ENCODE peak calls at places on chromosomes 4 and X, in eight cellular contexts. G is PC-3; M is naive thymus-derived CD4-positive, alpha-beta T cell; O is OCI-LY7; Q is DND-41; L is GM23248; J is RWPE1; N is tibial nerve. D is an unnamed sample.

GRCh38 chr4:8917868-8918783 is 46.5 kb upstream of the HMX1 start:
- DNase-seq in M (peak; percentile 38), N (peak; percentile 38), L (peak; percentile 63), G (peak; percentile 72), J (peak; percentile 55), O (peak; percentile 61), Q (peak; percentile 76), D (no peak)

GRCh38 chr4:186669159-186669720 is 54.4 kb downstream of the FAT1 start:
- DNase-seq in G (peak; percentile 59), J (peak; percentile 24), M (no peak), L (peak; percentile 75), N (no peak), Q (no peak), O (peak; percentile 16), D (no peak)

GRCh38 chr4:180909279-180909678 is 1333.9 kb upstream of the TENM3 start:
- DNase-seq in G (peak; percentile 21), M (no peak), J (no peak), O (peak; percentile 23), N (no peak), Q (peak; percentile 6), L (peak; percentile 54), D (no peak)

GRCh38 chr4:43423276-43423675 is 530.8 kb downstream of the GRXCR1 start:
- DNase-seq in G (no peak), Q (no peak), M (no peak), N (no peak), O (no peak), J (no peak), L (peak; percentile 3), D (no peak)

GRCh38 chr4:95798003-95798402 is 41.9 kb upstream of the PDHA2 start:
- DNase-seq in G (no peak), J (no peak), N (no peak), Q (peak; percentile 48), L (no peak), O (no peak), M (no peak), D (no peak)

GRCh38 chrX:8504451-8504850 is 39.8 kb downstream of the VCX3B start:
- DNase-seq in J (peak; percentile 50), G (peak; percentile 72), M (no peak), Q (no peak), O (no peak), L (no peak), N (no peak), D (no peak)

GRCh38 chr4:102139132-102139573 is 206.1 kb downstream of the SLC39A8 start:
- DNase-seq in J (peak; percentile 54), Q (no peak), G (peak; percentile 92), N (no peak), L (peak; percentile 47), O (no peak), M (no peak), D (no peak)

GRCh38 chrX:10198254-10198653 is 41.5 kb downstream of the CLCN4 start:
- DNase-seq in J (no peak), O (no peak), G (no peak), Q (no peak), N (no peak), L (no peak), M (no peak), D (no peak)

GRCh38 chrX:103918050-103918449 is 44.4 kb upstream of the TMSB15B start:
- DNase-seq in J (peak; percentile 52), N (peak; percentile 14), G (peak; percentile 80), O (peak; percentile 72), M (peak; percentile 29), L (peak; percentile 73), Q (peak; percentile 74), D (peak; percentile 36)

GRCh38 chr4:56953680-56954520 is 23.5 kb downstream of the NOA1 start:
- DNase-seq in J (no peak), G (no peak), L (no peak), Q (no peak), O (no peak), N (no peak), M (no peak), D (no peak)

GRCh38 chr4:10456270-10457254 is 664 bp downstream of the ZNF518B start:
- DNase-seq in M (peak; percentile 66), G (peak; percentile 37), J (peak; percentile 41), N (no peak), Q (no peak), L (peak; percentile 80), O (peak; percentile 70), D (peak; percentile 61)

GRCh38 chr4:101200561-101200960 is 146.8 kb downstream of the PPP3CA start:
- DNase-seq in G (peak; percentile 85), M (no peak), J (peak; percentile 68), L (peak; percentile 94), Q (no peak), N (no peak), O (no peak), D (no peak)

GRCh38 chrX:110569506-110569905 is 210.9 kb downstream of the RTL9 start:
- DNase-seq in N (no peak), O (no peak), G (peak; percentile 5), J (no peak), M (no peak), L (peak; percentile 43), Q (peak; percentile 13), D (no peak)

GRCh38 chrX:153303276-153304262 is 18.0 kb downstream of the PNMA6F start:
- DNase-seq in M (no peak), N (no peak), Q (no peak), J (no peak), L (no peak), G (no peak), O (peak; percentile 16), D (no peak)

GRCh38 chr4:174036111-174036510 is 247.4 kb downstream of the FBXO8 start:
- DNase-seq in M (no peak), O (no peak), G (no peak), Q (no peak), N (no peak), L (peak; percentile 37), J (no peak), D (no peak)

GRCh38 chr4:179465131-179465797 is 2023.0 kb upstream of the AGA start:
- DNase-seq in J (no peak), Q (no peak), G (peak; percentile 54), M (no peak), O (peak; percentile 28), L (no peak), N (no peak), D (no peak)

GRCh38 chr4:94507708-94508107 is 56.0 kb downstream of the PDLIM5 start:
- DNase-seq in L (peak; percentile 94), N (no peak), J (peak; percentile 62), O (no peak), G (peak; percentile 78), Q (no peak), M (no peak), D (no peak)

GRCh38 chr4:165343353-165344191 is 16.1 kb downstream of the MSMO1 start:
- DNase-seq in L (no peak), G (peak; percentile 55), N (no peak), Q (no peak), J (no peak), M (peak; percentile 34), O (peak; percentile 42), D (no peak)

GRCh38 chrX:21926116-21926515 is 14.4 kb upstream of the SMS start:
- DNase-seq in G (peak; percentile 9), N (no peak), Q (no peak), M (no peak), J (no peak), L (peak; percentile 45), O (no peak), D (no peak)
- H3K27ac ChIP-seq in G (peak overlapping the region; percentile 78), N (peak overlapping the region; percentile 73), Q (no peak overlapping the region), M (no peak overlapping the region), J (no peak overlapping the region), L (peak overlapping the region; percentile 96), O (no peak overlapping the region), D (no peak overlapping the region)

GRCh38 chr4:153465922-153466636 is at the start of gene TMEM131L:
- DNase-seq in G (peak; percentile 53), N (peak; percentile 29), Q (peak; percentile 81), L (peak; percentile 84), O (peak; percentile 88), J (peak; percentile 71), M (peak; percentile 74), D (peak; percentile 66)

GRCh38 chr4:153464068-153464467 is 2.1 kb upstream of the TMEM131L start:
- DNase-seq in O (no peak), N (no peak), L (no peak), J (no peak), G (peak; percentile 12), Q (no peak), M (no peak), D (no peak)

GRCh38 chr4:153466637-153467153 is 535 bp downstream of the TMEM131L start:
- DNase-seq in O (peak; percentile 55), J (peak; percentile 35), Q (no peak), L (peak; percentile 57), N (no peak), G (no peak), M (no peak), D (no peak)

GRCh38 chr4:153465145-153465544 is 1.0 kb upstream of the TMEM131L start:
- DNase-seq in J (no peak), Q (no peak), O (peak; percentile 58), G (no peak), N (no peak), M (no peak), L (no peak), D (no peak)

GRCh38 chr4:153465583-153465921 is 608 bp upstream of the TMEM131L start:
- DNase-seq in G (peak; percentile 47), J (peak; percentile 53), M (no peak), N (no peak), Q (peak; percentile 55), L (peak; percentile 75), O (peak; percentile 85), D (no peak)
- H3K27ac ChIP-seq in G (peak overlapping the region; percentile 71), J (peak overlapping the region; percentile 76), M (peak overlapping the region; percentile 70), N (peak overlapping the region; percentile 83), Q (peak overlapping the region; percentile 82), L (no peak overlapping the region), O (peak overlapping the region; percentile 89), D (peak overlapping the region; percentile 56)

DNA sequence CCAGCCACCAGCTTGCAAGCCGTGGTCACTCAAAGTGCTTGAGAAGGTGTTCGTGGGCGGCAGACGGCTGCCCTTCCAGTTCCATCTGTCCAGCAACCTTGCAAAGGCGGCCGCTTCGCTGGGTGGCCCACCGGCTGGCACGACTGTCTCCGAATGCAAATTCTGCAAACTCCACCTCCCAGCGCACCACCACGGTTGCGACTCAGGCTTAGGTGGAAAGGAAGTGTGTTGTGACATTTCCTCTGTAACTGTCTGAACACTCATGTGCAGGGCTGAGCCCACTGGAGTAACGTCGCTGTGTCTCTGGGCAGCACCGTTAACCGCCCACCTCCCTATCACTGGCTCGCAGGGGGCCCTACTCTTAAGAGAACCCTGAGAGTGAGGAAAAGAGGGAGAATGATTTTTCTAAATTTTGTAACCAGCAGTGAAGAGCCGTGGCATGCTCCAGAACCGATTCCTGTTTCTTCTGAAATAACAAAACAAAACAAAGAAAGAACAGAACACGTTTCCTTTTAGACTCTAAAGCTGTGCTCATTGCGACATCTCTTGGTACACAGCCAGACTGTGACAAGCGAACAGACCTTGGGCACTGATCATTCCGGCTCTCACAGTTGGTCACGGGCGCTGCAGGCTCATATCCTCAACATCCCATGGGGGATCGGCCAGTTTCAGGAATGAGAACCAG is at the start of gene P2RY8:
- DNase-seq in O (peak; percentile 91), M (peak; percentile 85), N (peak; percentile 47), Q (peak; percentile 85), G (peak; percentile 75), J (no peak), L (peak; percentile 40), D (peak; percentile 86)
- H3K27ac ChIP-seq in O (peak within 1 kb of the TSS; percentile 94), M (peak within 1 kb of the TSS; percentile 88), N (peak within 1 kb of the TSS; percentile 71), Q (peak within 1 kb of the TSS; percentile 96), G (no peak within 1 kb of the TSS), J (no peak within 1 kb of the TSS), L (no peak within 1 kb of the TSS), D (peak within 1 kb of the TSS; percentile 78)

DNA sequence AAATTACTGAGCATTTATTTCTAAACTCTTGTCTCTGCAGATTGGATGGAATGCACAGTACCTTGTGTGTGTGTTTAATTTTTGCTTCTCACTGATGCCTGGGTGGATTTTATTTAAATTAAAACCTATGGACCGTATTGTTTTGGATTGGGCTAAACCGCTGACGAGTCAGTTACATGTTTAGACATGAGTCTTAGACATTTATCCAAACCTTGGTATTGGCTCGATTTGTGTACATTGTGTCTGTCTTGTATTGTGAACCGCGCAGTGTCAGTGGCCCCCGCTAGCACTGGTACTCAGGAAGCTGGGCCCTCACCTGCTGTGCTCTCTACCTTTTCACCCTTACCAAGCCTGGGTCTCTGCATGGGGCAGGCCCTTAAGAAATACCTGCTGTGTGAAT is 40.8 kb upstream of the TADA2B start:
- DNase-seq in O (no peak), Q (no peak), G (no peak), N (no peak), J (no peak), M (no peak), L (no peak), D (no peak)
- H3K27ac ChIP-seq in O (no peak overlapping the region), Q (no peak overlapping the region), G (no peak overlapping the region), N (no peak overlapping the region), J (peak overlapping the region; percentile 84), M (no peak overlapping the region), L (no peak overlapping the region), D (no peak overlapping the region)